ENCODE peak calls at places on chromosomes 13 and 19, in four cellular contexts. One of them, this sample, is unnamed.

GRCh38 chr13:91639316-91639715 is 240.9 kb downstream of the GPC5 start:
- DNase-seq in K562: no peak
- DNase-seq in SK-N-SH: no peak
- DNase-seq in HCT116: no peak
- DNase-seq in this sample: no peak

GRCh38 chr13:83153833-83154232 is 728.4 kb downstream of the SLITRK1 start:
- DNase-seq in HCT116: no peak
- DNase-seq in SK-N-SH: no peak
- DNase-seq in K562: no peak
- DNase-seq in this sample: no peak

GRCh38 chr13:49374585-49375290 is 69.1 kb downstream of the CAB39L start:
- DNase-seq in HCT116: no peak
- DNase-seq in K562: peak
- DNase-seq in SK-N-SH: no peak
- DNase-seq in this sample: no peak

GRCh38 chr19:29017788-29018187 is 195.2 kb downstream of the UQCRFS1 start:
- DNase-seq in SK-N-SH: no peak
- DNase-seq in HCT116: no peak
- DNase-seq in K562: no peak
- DNase-seq in this sample: no peak

GRCh38 chr13:27403252-27403678 is 21.2 kb upstream of the GTF3A start:
- DNase-seq in K562: no peak
- DNase-seq in HCT116: no peak
- DNase-seq in SK-N-SH: no peak
- DNase-seq in this sample: no peak

GRCh38 chr13:23505007-23505406 is 65.2 kb upstream of the TNFRSF19 start:
- DNase-seq in SK-N-SH: no peak
- DNase-seq in HCT116: no peak
- DNase-seq in K562: no peak
- DNase-seq in this sample: no peak

GRCh38 chr13:51623473-51623872 is 39.2 kb downstream of the WDFY2 start:
- DNase-seq in K562: no peak
- DNase-seq in HCT116: no peak
- DNase-seq in SK-N-SH: no peak
- DNase-seq in this sample: no peak

GRCh38 chr13:26513931-26514330 is 43.6 kb upstream of the WASF3 start:
- DNase-seq in HCT116: no peak
- DNase-seq in K562: no peak
- DNase-seq in SK-N-SH: no peak
- DNase-seq in this sample: no peak

DNA sequence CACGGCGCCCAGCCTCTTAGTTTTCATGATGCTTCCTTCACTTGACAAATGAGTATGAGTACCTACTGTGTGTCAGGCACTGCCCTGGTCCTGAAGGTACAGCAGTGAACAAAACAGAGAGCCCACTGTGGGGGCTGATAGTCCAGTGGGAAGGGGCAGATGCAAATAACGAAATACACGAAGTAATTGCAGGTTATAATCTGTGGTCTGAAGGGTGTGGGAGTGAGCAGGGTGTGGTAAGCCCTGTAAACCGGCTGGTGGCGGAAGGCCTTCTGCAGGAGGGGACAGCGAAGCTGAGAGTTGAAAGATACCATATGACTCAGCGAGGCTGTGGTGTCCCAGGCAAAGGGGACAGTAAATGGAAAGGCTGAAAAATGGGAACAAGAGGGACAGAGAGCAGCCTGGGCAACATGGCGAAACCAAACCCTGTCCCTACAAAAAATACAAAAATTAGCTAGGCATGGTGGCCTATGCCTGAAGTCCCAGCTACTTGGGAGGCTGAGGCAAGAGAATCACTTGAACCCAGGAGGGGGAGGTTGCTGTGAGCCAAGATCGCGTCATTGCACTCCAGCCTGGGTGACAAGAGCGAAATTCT is 60.5 kb downstream of the MAP4K1 start:
- DNase-seq in K562: peak
- DNase-seq in HCT116: no peak
- DNase-seq in SK-N-SH: no peak
- DNase-seq in this sample: no peak
- TF ChIP-seq ELF1 in K562: no peak
- TF ChIP-seq ELF1 in HCT116: no peak
- TF ChIP-seq ELF1 in SK-N-SH: no peak
- TF ChIP-seq ELF1 in this sample: no peak

GRCh38 chr19:49676690-49677231 is 310 bp upstream of the PRMT1 start:
- DNase-seq in HCT116: peak
- DNase-seq in SK-N-SH: peak
- DNase-seq in K562: peak
- DNase-seq in this sample: peak

GRCh38 chr19:49677232-49677881 is at the start of gene PRMT1:
- DNase-seq in HCT116: no peak
- DNase-seq in K562: peak
- DNase-seq in SK-N-SH: peak
- DNase-seq in this sample: peak

GRCh38 chr19:49678970-49679831 is 2.1 kb downstream of the PRMT1 start:
- DNase-seq in K562: no peak
- DNase-seq in HCT116: no peak
- DNase-seq in SK-N-SH: no peak
- DNase-seq in this sample: no peak

GRCh38 chr19:49677901-49678674 is 1.0 kb downstream of the PRMT1 start:
- DNase-seq in K562: peak
- DNase-seq in SK-N-SH: peak
- DNase-seq in HCT116: no peak
- DNase-seq in this sample: peak

DNA sequence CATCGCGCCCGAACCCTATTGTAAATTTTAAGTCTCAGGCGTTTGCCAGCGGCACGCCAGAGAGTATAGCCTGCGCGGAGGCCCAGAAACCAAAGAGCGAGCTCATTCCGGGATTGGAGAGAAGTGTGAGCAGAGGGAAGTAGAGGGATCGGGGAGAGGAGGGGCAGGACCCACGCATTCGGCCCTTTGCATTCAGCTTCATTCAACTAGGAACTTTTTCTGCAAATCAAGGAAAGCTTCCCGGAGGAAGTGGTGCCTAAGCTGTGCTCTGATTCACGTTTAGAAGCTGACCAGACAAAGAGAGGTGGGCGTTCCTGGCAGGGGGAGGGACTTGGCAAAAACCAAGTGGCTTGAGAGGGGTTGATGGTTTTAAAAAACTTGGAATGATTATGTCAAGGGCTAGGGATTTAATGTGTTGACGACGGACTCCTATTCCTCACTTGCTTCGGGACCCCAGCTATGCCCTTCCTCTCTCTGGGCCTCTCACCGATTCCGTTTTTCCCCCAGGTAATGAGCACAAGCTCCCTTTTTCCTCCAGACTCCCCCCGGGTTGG is 858 bp upstream of the PRMT1 start:
- DNase-seq in HCT116: peak
- DNase-seq in SK-N-SH: peak
- DNase-seq in K562: peak
- DNase-seq in this sample: peak
- TF ChIP-seq REST in HCT116: no peak
- TF ChIP-seq REST in SK-N-SH: no peak
- TF ChIP-seq REST in K562: no peak
- TF ChIP-seq REST in this sample: peak

GRCh38 chr13:102771298-102772041 is 2.1 kb downstream of the TEX30 start:
- DNase-seq in K562: no peak
- DNase-seq in HCT116: no peak
- DNase-seq in SK-N-SH: no peak
- DNase-seq in this sample: peak

GRCh38 chr13:102772042-102772425 is 1.6 kb downstream of the TEX30 start:
- DNase-seq in HCT116: no peak
- DNase-seq in K562: no peak
- DNase-seq in SK-N-SH: no peak
- DNase-seq in this sample: no peak

GRCh38 chr13:102769679-102770078 is 3.9 kb downstream of the TEX30 start:
- DNase-seq in HCT116: no peak
- DNase-seq in SK-N-SH: peak
- DNase-seq in K562: no peak
- DNase-seq in this sample: no peak

GRCh38 chr13:102768914-102769313 is 4.7 kb downstream of the TEX30 start:
- DNase-seq in SK-N-SH: no peak
- DNase-seq in K562: no peak
- DNase-seq in HCT116: no peak
- DNase-seq in this sample: no peak

GRCh38 chr13:102770435-102770834 is 3.2 kb downstream of the TEX30 start:
- DNase-seq in HCT116: no peak
- DNase-seq in SK-N-SH: no peak
- DNase-seq in K562: no peak
- DNase-seq in this sample: peak
- TF ChIP-seq ELF1 in HCT116: no peak
- TF ChIP-seq ELF1 in SK-N-SH: no peak
- TF ChIP-seq ELF1 in K562: no peak
- TF ChIP-seq ELF1 in this sample: no peak

GRCh38 chr13:35342440-35342839 is 134.0 kb downstream of the MAB21L1 start:
- DNase-seq in HCT116: no peak
- DNase-seq in K562: no peak
- DNase-seq in SK-N-SH: no peak
- DNase-seq in this sample: no peak
- TF ChIP-seq REST in HCT116: no peak
- TF ChIP-seq REST in K562: no peak
- TF ChIP-seq REST in SK-N-SH: no peak
- TF ChIP-seq REST in this sample: no peak

GRCh38 chr13:109784590-109785140 is 1.7 kb downstream of the IRS2 start:
- DNase-seq in SK-N-SH: peak
- DNase-seq in K562: no peak
- DNase-seq in HCT116: no peak
- DNase-seq in this sample: no peak
- TF ChIP-seq ELF1 in SK-N-SH: no peak
- TF ChIP-seq ELF1 in K562: no peak
- TF ChIP-seq ELF1 in HCT116: no peak
- TF ChIP-seq ELF1 in this sample: no peak

GRCh38 chr19:36528194-36528920 is at the start of gene ZNF260:
- DNase-seq in SK-N-SH: peak
- DNase-seq in HCT116: no peak
- DNase-seq in K562: peak
- DNase-seq in this sample: peak
- TF ChIP-seq REST in SK-N-SH: no peak
- TF ChIP-seq REST in HCT116: no peak
- TF ChIP-seq REST in K562: no peak
- TF ChIP-seq REST in this sample: no peak

GRCh38 chr19:36962346-36962745 is 46.2 kb downstream of the ZNF568 start:
- DNase-seq in K562: no peak
- DNase-seq in HCT116: no peak
- DNase-seq in SK-N-SH: no peak
- DNase-seq in this sample: no peak

GRCh38 chr19:36963262-36963661 is 47.1 kb downstream of the ZNF568 start:
- DNase-seq in HCT116: no peak
- DNase-seq in SK-N-SH: peak
- DNase-seq in K562: no peak
- DNase-seq in this sample: no peak
- TF ChIP-seq ELF1 in HCT116: no peak
- TF ChIP-seq ELF1 in SK-N-SH: no peak
- TF ChIP-seq ELF1 in K562: no peak
- TF ChIP-seq ELF1 in this sample: no peak

GRCh38 chr13:47135800-47136658 is 239.2 kb upstream of the HTR2A start:
- DNase-seq in SK-N-SH: no peak
- DNase-seq in HCT116: no peak
- DNase-seq in K562: no peak
- DNase-seq in this sample: no peak
- TF ChIP-seq REST in SK-N-SH: no peak
- TF ChIP-seq REST in HCT116: no peak
- TF ChIP-seq REST in K562: no peak
- TF ChIP-seq REST in this sample: no peak

GRCh38 chr13:29937836-29938235 is 87.4 kb upstream of the UBL3 start:
- DNase-seq in HCT116: no peak
- DNase-seq in K562: no peak
- DNase-seq in SK-N-SH: no peak
- DNase-seq in this sample: no peak
- TF ChIP-seq ELF1 in HCT116: no peak
- TF ChIP-seq ELF1 in K562: no peak
- TF ChIP-seq ELF1 in SK-N-SH: no peak
- TF ChIP-seq ELF1 in this sample: no peak

GRCh38 chr13:105643966-105644365 is 891.5 kb downstream of the EFNB2 start:
- DNase-seq in HCT116: no peak
- DNase-seq in SK-N-SH: no peak
- DNase-seq in K562: no peak
- DNase-seq in this sample: no peak
- TF ChIP-seq REST in HCT116: no peak
- TF ChIP-seq REST in SK-N-SH: no peak
- TF ChIP-seq REST in K562: no peak
- TF ChIP-seq REST in this sample: no peak

This sample was measured in HepG2.